ENCODE peak calls at places on chromosomes 5 and 9, in ten cellular contexts. One of them, this sample, is unnamed.
A peak's percentile ranks its signal among the peaks of the same experiment; 100 is the strongest.

GRCh38 chr5:55052383-55052931 is 28.4 kb downstream of the GZMK start:
- DNase-seq in endothelial cell of umbilical vein: no peak
- DNase-seq in A549: no peak
- DNase-seq in transverse colon: no peak
- DNase-seq in spleen: no peak
- DNase-seq in ovary: no peak
- DNase-seq in uterus: no peak
- DNase-seq in Peyer's patch: no peak
- DNase-seq in sigmoid colon: no peak
- DNase-seq in IMR-90: peak; percentile 15
- DNase-seq in this sample: no peak

GRCh38 chr9:123742009-123742767 is 187.7 kb downstream of the DENND1A start:
- DNase-seq in endothelial cell of umbilical vein: peak; percentile 70
- DNase-seq in A549: no peak
- DNase-seq in transverse colon: no peak
- DNase-seq in spleen: no peak
- DNase-seq in ovary: peak; percentile 18
- DNase-seq in uterus: no peak
- DNase-seq in Peyer's patch: no peak
- DNase-seq in sigmoid colon: peak; percentile 65
- DNase-seq in IMR-90: peak; percentile 57
- DNase-seq in this sample: no peak

GRCh38 chr9:136472640-136473353 is 10.0 kb downstream of the SEC16A start:
- DNase-seq in endothelial cell of umbilical vein: no peak
- DNase-seq in A549: no peak
- DNase-seq in transverse colon: no peak
- DNase-seq in spleen: no peak
- DNase-seq in ovary: no peak
- DNase-seq in uterus: no peak
- DNase-seq in Peyer's patch: no peak
- DNase-seq in sigmoid colon: no peak
- DNase-seq in IMR-90: no peak
- DNase-seq in this sample: no peak

GRCh38 chr5:83405662-83406061 is 65.9 kb upstream of the VCAN start:
- DNase-seq in endothelial cell of umbilical vein: no peak
- DNase-seq in A549: no peak
- DNase-seq in transverse colon: no peak
- DNase-seq in spleen: no peak
- DNase-seq in ovary: no peak
- DNase-seq in uterus: no peak
- DNase-seq in Peyer's patch: no peak
- DNase-seq in sigmoid colon: no peak
- DNase-seq in IMR-90: no peak
- DNase-seq in this sample: no peak

GRCh38 chr5:104179057-104179456 is 616.5 kb upstream of the NUDT12 start:
- DNase-seq in endothelial cell of umbilical vein: peak; percentile 64
- DNase-seq in A549: peak; percentile 72
- DNase-seq in transverse colon: peak; percentile 34
- DNase-seq in spleen: no peak
- DNase-seq in ovary: no peak
- DNase-seq in uterus: no peak
- DNase-seq in Peyer's patch: no peak
- DNase-seq in sigmoid colon: no peak
- DNase-seq in IMR-90: peak; percentile 63
- DNase-seq in this sample: no peak

GRCh38 chr5:120528609-120529008 is 64.5 kb downstream of the PRR16 start:
- DNase-seq in endothelial cell of umbilical vein: no peak
- DNase-seq in A549: no peak
- DNase-seq in transverse colon: no peak
- DNase-seq in spleen: no peak
- DNase-seq in ovary: no peak
- DNase-seq in uterus: no peak
- DNase-seq in Peyer's patch: no peak
- DNase-seq in sigmoid colon: no peak
- DNase-seq in IMR-90: peak; percentile 36
- DNase-seq in this sample: no peak

GRCh38 chr9:93654351-93654961 is 78.1 kb downstream of the PHF2 start:
- DNase-seq in endothelial cell of umbilical vein: no peak
- DNase-seq in A549: no peak
- DNase-seq in transverse colon: peak; percentile 4
- DNase-seq in spleen: peak; percentile 64
- DNase-seq in ovary: no peak
- DNase-seq in uterus: no peak
- DNase-seq in Peyer's patch: peak; percentile 27
- DNase-seq in sigmoid colon: peak; percentile 56
- DNase-seq in IMR-90: no peak
- DNase-seq in this sample: no peak

GRCh38 chr5:76380346-76381074 is 22.6 kb upstream of the IQGAP2 start:
- DNase-seq in endothelial cell of umbilical vein: no peak
- DNase-seq in A549: no peak
- DNase-seq in transverse colon: no peak
- DNase-seq in spleen: no peak
- DNase-seq in ovary: no peak
- DNase-seq in uterus: no peak
- DNase-seq in Peyer's patch: no peak
- DNase-seq in sigmoid colon: no peak
- DNase-seq in IMR-90: no peak
- DNase-seq in this sample: no peak

GRCh38 chr5:36040651-36041536 is 25.8 kb downstream of the UGT3A2 start:
- DNase-seq in endothelial cell of umbilical vein: no peak
- DNase-seq in A549: no peak
- DNase-seq in transverse colon: no peak
- DNase-seq in spleen: no peak
- DNase-seq in ovary: no peak
- DNase-seq in uterus: no peak
- DNase-seq in Peyer's patch: no peak
- DNase-seq in sigmoid colon: no peak
- DNase-seq in IMR-90: no peak
- DNase-seq in this sample: no peak

GRCh38 chr5:135488727-135489465 is 36.7 kb upstream of the TIFAB start:
- DNase-seq in endothelial cell of umbilical vein: peak; percentile 11
- DNase-seq in A549: peak; percentile 53
- DNase-seq in transverse colon: no peak
- DNase-seq in spleen: no peak
- DNase-seq in ovary: no peak
- DNase-seq in uterus: no peak
- DNase-seq in Peyer's patch: no peak
- DNase-seq in sigmoid colon: no peak
- DNase-seq in IMR-90: peak; percentile 73
- DNase-seq in this sample: no peak

GRCh38 chr9:4887556-4887955 is 94.8 kb downstream of the RCL1 start:
- DNase-seq in endothelial cell of umbilical vein: no peak
- DNase-seq in A549: no peak
- DNase-seq in transverse colon: no peak
- DNase-seq in spleen: no peak
- DNase-seq in ovary: peak; percentile 32
- DNase-seq in uterus: no peak
- DNase-seq in Peyer's patch: no peak
- DNase-seq in sigmoid colon: no peak
- DNase-seq in IMR-90: peak; percentile 65
- DNase-seq in this sample: peak; percentile 46

GRCh38 chr5:30100929-30101328 is 1092.6 kb upstream of the CDH6 start:
- DNase-seq in endothelial cell of umbilical vein: no peak
- DNase-seq in A549: no peak
- DNase-seq in transverse colon: no peak
- DNase-seq in spleen: no peak
- DNase-seq in ovary: no peak
- DNase-seq in uterus: no peak
- DNase-seq in Peyer's patch: no peak
- DNase-seq in sigmoid colon: no peak
- DNase-seq in IMR-90: no peak
- DNase-seq in this sample: no peak

GRCh38 chr5:112097768-112098167 is 321.3 kb downstream of the EPB41L4A start:
- DNase-seq in endothelial cell of umbilical vein: no peak
- DNase-seq in A549: no peak
- DNase-seq in transverse colon: no peak
- DNase-seq in spleen: no peak
- DNase-seq in ovary: no peak
- DNase-seq in uterus: no peak
- DNase-seq in Peyer's patch: no peak
- DNase-seq in sigmoid colon: no peak
- DNase-seq in IMR-90: no peak
- DNase-seq in this sample: no peak

GRCh38 chr9:93020151-93020550 is 38.4 kb upstream of the SUSD3 start:
- DNase-seq in endothelial cell of umbilical vein: no peak
- DNase-seq in A549: no peak
- DNase-seq in transverse colon: no peak
- DNase-seq in spleen: no peak
- DNase-seq in ovary: no peak
- DNase-seq in uterus: no peak
- DNase-seq in Peyer's patch: no peak
- DNase-seq in sigmoid colon: peak; percentile 43
- DNase-seq in IMR-90: no peak
- DNase-seq in this sample: no peak

GRCh38 chr5:143968071-143968878 is 156.3 kb downstream of the HMHB1 start:
- DNase-seq in endothelial cell of umbilical vein: peak; percentile 54
- DNase-seq in A549: peak; percentile 75
- DNase-seq in transverse colon: no peak
- DNase-seq in spleen: no peak
- DNase-seq in ovary: no peak
- DNase-seq in uterus: no peak
- DNase-seq in Peyer's patch: no peak
- DNase-seq in sigmoid colon: no peak
- DNase-seq in IMR-90: peak; percentile 78
- DNase-seq in this sample: peak; percentile 4

GRCh38 chr5:31364881-31365636 is 166.8 kb downstream of the DROSHA start:
- DNase-seq in endothelial cell of umbilical vein: no peak
- DNase-seq in A549: no peak
- DNase-seq in transverse colon: no peak
- DNase-seq in spleen: no peak
- DNase-seq in ovary: no peak
- DNase-seq in uterus: no peak
- DNase-seq in Peyer's patch: no peak
- DNase-seq in sigmoid colon: no peak
- DNase-seq in IMR-90: peak; percentile 90
- DNase-seq in this sample: no peak

GRCh38 chr5:8057764-8058163 is 188.8 kb downstream of the MTRR start:
- DNase-seq in endothelial cell of umbilical vein: no peak
- DNase-seq in A549: no peak
- DNase-seq in transverse colon: no peak
- DNase-seq in spleen: no peak
- DNase-seq in ovary: peak; percentile 78
- DNase-seq in uterus: no peak
- DNase-seq in Peyer's patch: no peak
- DNase-seq in sigmoid colon: no peak
- DNase-seq in IMR-90: peak; percentile 56
- DNase-seq in this sample: no peak

GRCh38 chr9:130888146-130888885 is 8.3 kb downstream of the QRFP start:
- DNase-seq in endothelial cell of umbilical vein: no peak
- DNase-seq in A549: no peak
- DNase-seq in transverse colon: no peak
- DNase-seq in spleen: no peak
- DNase-seq in ovary: no peak
- DNase-seq in uterus: no peak
- DNase-seq in Peyer's patch: no peak
- DNase-seq in sigmoid colon: no peak
- DNase-seq in IMR-90: no peak
- DNase-seq in this sample: no peak

GRCh38 chr9:116198344-116198743 is 44.8 kb downstream of the PAPPA start:
- DNase-seq in endothelial cell of umbilical vein: no peak
- DNase-seq in A549: no peak
- DNase-seq in transverse colon: no peak
- DNase-seq in spleen: no peak
- DNase-seq in ovary: no peak
- DNase-seq in uterus: no peak
- DNase-seq in Peyer's patch: no peak
- DNase-seq in sigmoid colon: no peak
- DNase-seq in IMR-90: peak; percentile 25
- DNase-seq in this sample: no peak

GRCh38 chr9:36911037-36911436 is 123.0 kb downstream of the PAX5 start:
- DNase-seq in endothelial cell of umbilical vein: no peak
- DNase-seq in A549: no peak
- DNase-seq in transverse colon: no peak
- DNase-seq in spleen: no peak
- DNase-seq in ovary: no peak
- DNase-seq in uterus: no peak
- DNase-seq in Peyer's patch: no peak
- DNase-seq in sigmoid colon: peak; percentile 32
- DNase-seq in IMR-90: no peak
- DNase-seq in this sample: no peak
- TF ChIP-seq CTCF in endothelial cell of umbilical vein: no peak
- TF ChIP-seq CTCF in A549: no peak
- TF ChIP-seq CTCF in transverse colon: no peak
- TF ChIP-seq CTCF in spleen: no peak
- TF ChIP-seq CTCF in ovary: no peak
- TF ChIP-seq CTCF in uterus: no peak
- TF ChIP-seq CTCF in Peyer's patch: no peak
- TF ChIP-seq CTCF in sigmoid colon: no peak
- TF ChIP-seq CTCF in IMR-90: no peak
- TF ChIP-seq CTCF in this sample: no peak

DNA sequence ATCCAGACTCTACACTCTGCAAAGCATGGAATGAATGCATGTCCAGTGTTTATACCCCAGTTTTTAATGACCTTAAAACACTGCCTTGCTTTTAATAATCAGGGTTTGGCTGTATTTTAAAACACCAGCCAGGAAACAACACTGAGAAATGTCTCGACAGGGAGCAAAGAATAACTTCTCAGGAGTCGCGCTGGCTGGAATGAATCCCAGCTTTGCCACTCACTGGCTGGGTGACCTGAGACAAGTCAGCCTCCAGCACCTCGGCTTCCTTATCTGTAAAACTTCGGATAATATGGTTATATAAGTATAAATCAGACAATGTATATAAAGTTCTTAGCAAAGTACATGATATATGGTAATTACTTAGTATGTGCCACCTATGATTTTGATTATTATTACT is 505.0 kb downstream of the SPOCK1 start:
- DNase-seq in endothelial cell of umbilical vein: no peak
- DNase-seq in A549: no peak
- DNase-seq in transverse colon: no peak
- DNase-seq in spleen: no peak
- DNase-seq in ovary: no peak
- DNase-seq in uterus: no peak
- DNase-seq in Peyer's patch: no peak
- DNase-seq in sigmoid colon: no peak
- DNase-seq in IMR-90: no peak
- DNase-seq in this sample: no peak
- H3K27ac ChIP-seq in endothelial cell of umbilical vein: no peak overlapping the region
- H3K27ac ChIP-seq in A549: no peak overlapping the region
- H3K27ac ChIP-seq in transverse colon: no peak overlapping the region
- H3K27ac ChIP-seq in spleen: no peak overlapping the region
- H3K27ac ChIP-seq in ovary: no peak overlapping the region
- H3K27ac ChIP-seq in uterus: no peak overlapping the region
- H3K27ac ChIP-seq in Peyer's patch: no peak overlapping the region
- H3K27ac ChIP-seq in sigmoid colon: no peak overlapping the region
- H3K27ac ChIP-seq in IMR-90: no peak overlapping the region
- H3K27ac ChIP-seq in this sample: no peak overlapping the region

GRCh38 chr5:172640822-172641358 is at the start of gene NEURL1B:
- DNase-seq in endothelial cell of umbilical vein: peak; percentile 33
- DNase-seq in A549: peak; percentile 61
- DNase-seq in transverse colon: peak; percentile 87
- DNase-seq in spleen: peak; percentile 73
- DNase-seq in ovary: peak; percentile 82
- DNase-seq in uterus: peak; percentile 83
- DNase-seq in Peyer's patch: peak; percentile 89
- DNase-seq in sigmoid colon: peak; percentile 93
- DNase-seq in IMR-90: peak; percentile 43
- DNase-seq in this sample: peak; percentile 78
- TF ChIP-seq POLR2A in endothelial cell of umbilical vein: no peak
- TF ChIP-seq POLR2A in A549: no peak
- TF ChIP-seq POLR2A in transverse colon: peak; percentile 64
- TF ChIP-seq POLR2A in spleen: no peak
- TF ChIP-seq POLR2A in ovary: peak; percentile 44
- TF ChIP-seq POLR2A in uterus: peak; percentile 74
- TF ChIP-seq POLR2A in Peyer's patch: peak; percentile 63
- TF ChIP-seq POLR2A in sigmoid colon: peak; percentile 24
- TF ChIP-seq POLR2A in IMR-90: peak; percentile 43
- TF ChIP-seq POLR2A in this sample: peak; percentile 60

GRCh38 chr5:123511648-123512605 is at the start of gene CSNK1G3:
- DNase-seq in endothelial cell of umbilical vein: peak; percentile 99
- DNase-seq in A549: peak; percentile 97
- DNase-seq in transverse colon: peak; percentile 97
- DNase-seq in spleen: peak; percentile 96
- DNase-seq in ovary: peak; percentile 96
- DNase-seq in uterus: peak; percentile 97
- DNase-seq in Peyer's patch: peak; percentile 95
- DNase-seq in sigmoid colon: peak; percentile 99
- DNase-seq in IMR-90: peak; percentile 97
- DNase-seq in this sample: peak; percentile 95
- TF ChIP-seq CTCF in endothelial cell of umbilical vein: no peak
- TF ChIP-seq CTCF in A549: no peak
- TF ChIP-seq CTCF in transverse colon: no peak
- TF ChIP-seq CTCF in spleen: no peak
- TF ChIP-seq CTCF in ovary: no peak
- TF ChIP-seq CTCF in uterus: no peak
- TF ChIP-seq CTCF in Peyer's patch: no peak
- TF ChIP-seq CTCF in sigmoid colon: no peak
- TF ChIP-seq CTCF in IMR-90: no peak
- TF ChIP-seq CTCF in this sample: no peak

This sample was measured in prostate gland.